ENCODE peak calls at places on chromosomes 4 and X, in four cellular contexts. V is SK-N-SH, W is hepatocyte, I is PC-3. K is an unnamed sample.

GRCh38 chr4:108203377-108203776 is 34.6 kb upstream of the LEF1 start:
- DNase-seq in I (no peak), V (no peak), W (no peak), K (no peak)

GRCh38 chr4:88958080-88958479 is 98.9 kb downstream of the FAM13A start:
- DNase-seq in W (no peak), I (no peak), V (no peak), K (no peak)

GRCh38 chr4:71187399-71188196 is 151.2 kb upstream of the SLC4A4 start:
- DNase-seq in W (peak), I (peak), V (no peak), K (no peak)

GRCh38 chr4:179225594-179225993 is 1783.4 kb upstream of the AGA start:
- DNase-seq in V (no peak), I (peak), W (no peak), K (no peak)

GRCh38 chrX:46597774-46598173 is 24.2 kb downstream of the CHST7 start:
- DNase-seq in W (no peak), V (no peak), I (no peak), K (no peak)

GRCh38 chr4:88291003-88291402 is 6.6 kb upstream of the PPM1K start:
- DNase-seq in I (peak), V (peak), W (peak), K (no peak)

GRCh38 chr4:138090145-138090917 is 151.8 kb downstream of the SLC7A11 start:
- DNase-seq in I (peak), V (peak), W (peak), K (peak)

GRCh38 chr4:3476341-3476747 is 13.2 kb downstream of the DOK7 start:
- DNase-seq in I (no peak), V (no peak), W (no peak), K (no peak)

GRCh38 chr4:106809083-106809482 is 227.0 kb downstream of the DKK2 start:
- DNase-seq in V (peak), W (peak), I (peak), K (no peak)

GRCh38 chrX:112473654-112474053 is 206.1 kb downstream of the LHFPL1 start:
- DNase-seq in W (no peak), I (no peak), V (no peak), K (no peak)

GRCh38 chrX:2589186-2590020 is 88.6 kb upstream of the DHRSX start:
- DNase-seq in V (no peak), W (no peak), I (peak), K (no peak)

GRCh38 chr4:168353746-168354145 is 35.2 kb upstream of the DDX60 start:
- DNase-seq in I (peak), W (no peak), V (no peak), K (no peak)

GRCh38 chr4:3523146-3523627 is 9.0 kb downstream of the LRPAP1 start:
- DNase-seq in V (no peak), I (no peak), W (no peak), K (no peak)

GRCh38 chrX:149472620-149473019 is 32.5 kb downstream of the IDS start:
- DNase-seq in V (no peak), W (no peak), I (peak), K (no peak)

GRCh38 chrX:48957477-48957826 is at the start of gene OTUD5:
- DNase-seq in W (peak), I (no peak), V (peak), K (peak)

GRCh38 chrX:48960291-48960690 is 2.9 kb upstream of the OTUD5 start:
- DNase-seq in W (no peak), I (no peak), V (no peak), K (peak)

GRCh38 chrX:48956728-48957414 is 536 bp downstream of the OTUD5 start:
- DNase-seq in W (peak), V (no peak), I (no peak), K (no peak)

GRCh38 chrX:48957827-48958634 is 624 bp upstream of the OTUD5 start:
- DNase-seq in V (peak), I (peak), W (peak), K (peak)

DNA sequence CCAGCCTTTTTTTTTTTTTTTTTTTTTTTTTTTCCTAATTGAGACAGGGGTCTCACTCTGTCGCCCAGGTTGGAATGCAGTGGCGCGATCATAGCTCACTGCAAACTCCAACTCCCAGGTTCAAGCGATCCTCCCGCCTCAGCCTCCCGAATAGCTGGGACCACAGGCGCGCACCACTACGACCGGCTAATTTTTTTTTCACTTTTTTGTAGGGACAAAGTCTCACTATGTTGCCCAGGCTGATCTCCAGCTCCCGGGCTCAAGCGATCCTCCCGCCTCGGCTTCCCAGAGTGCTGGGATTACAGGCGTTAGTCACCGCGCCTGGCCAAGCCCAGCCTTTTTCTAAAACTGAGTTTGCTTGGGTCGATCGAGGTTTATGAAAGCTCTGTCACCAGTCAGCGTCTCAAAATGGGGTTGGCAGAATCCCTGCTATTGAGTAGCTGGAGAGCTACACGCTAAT is 1.3 kb upstream of the OTUD5 start:
- DNase-seq in I (peak), W (peak), V (no peak), K (no peak)
- H2AFZ ChIP-seq in I (peak), W (no peak), V (peak), K (no peak)

DNA sequence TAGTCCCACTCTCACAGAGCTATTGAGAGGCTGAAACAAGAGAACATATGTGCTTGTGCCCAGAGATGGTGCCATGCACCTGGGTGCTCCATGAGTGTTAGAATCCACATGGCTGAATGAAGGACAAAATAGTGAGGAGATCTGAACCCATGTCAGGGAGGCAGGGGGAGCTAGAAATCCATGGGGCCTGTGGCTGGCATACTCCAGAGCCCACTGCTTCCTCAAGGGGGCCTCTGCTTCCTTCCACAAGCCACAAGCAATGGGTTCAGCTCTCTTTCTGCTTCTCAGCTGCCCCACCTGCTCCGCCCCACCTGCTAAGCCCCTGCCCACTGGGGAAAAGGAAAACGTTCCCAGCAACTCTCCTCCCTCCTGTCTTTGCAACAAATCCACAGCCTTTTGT is 46.1 kb downstream of the PJA1 start:
- DNase-seq in W (no peak), I (no peak), V (no peak), K (no peak)
- TF ChIP-seq CTCF in W (no peak), I (no peak), V (no peak), K (no peak)

GRCh38 chr4:140901736-140902336 is 145.7 kb upstream of the TBC1D9 start:
- DNase-seq in V (peak), W (no peak), I (no peak), K (no peak)

GRCh38 chr4:140906984-140907962 is 151.1 kb upstream of the TBC1D9 start:
- DNase-seq in I (no peak), W (no peak), V (no peak), K (no peak)

GRCh38 chr4:140904904-140905303 is 148.7 kb upstream of the TBC1D9 start:
- DNase-seq in W (no peak), I (no peak), V (no peak), K (no peak)

GRCh38 chr4:140903522-140903928 is 147.3 kb upstream of the TBC1D9 start:
- DNase-seq in V (peak), W (no peak), I (no peak), K (no peak)
- TF ChIP-seq EZH2phosphoT487 in V (no peak), W (no peak), I (no peak), K (no peak)

GRCh38 chrX:72351606-72352338 is 46.1 kb upstream of the CITED1 start:
- DNase-seq in W (peak), V (no peak), I (no peak), K (no peak)

GRCh38 chrX:72348247-72348979 is 42.7 kb upstream of the CITED1 start:
- DNase-seq in I (no peak), V (no peak), W (no peak), K (no peak)

GRCh38 chrX:72349190-72349589 is 43.5 kb upstream of the CITED1 start:
- DNase-seq in I (no peak), W (no peak), V (no peak), K (no peak)

GRCh38 chrX:72347366-72347765 is 41.7 kb upstream of the CITED1 start:
- DNase-seq in I (no peak), W (no peak), V (no peak), K (no peak)

GRCh38 chrX:72346306-72346949 is 40.7 kb upstream of the CITED1 start:
- DNase-seq in V (no peak), I (no peak), W (no peak), K (no peak)
- H2AFZ ChIP-seq in V (no peak), I (no peak), W (no peak), K (no peak)

DNA sequence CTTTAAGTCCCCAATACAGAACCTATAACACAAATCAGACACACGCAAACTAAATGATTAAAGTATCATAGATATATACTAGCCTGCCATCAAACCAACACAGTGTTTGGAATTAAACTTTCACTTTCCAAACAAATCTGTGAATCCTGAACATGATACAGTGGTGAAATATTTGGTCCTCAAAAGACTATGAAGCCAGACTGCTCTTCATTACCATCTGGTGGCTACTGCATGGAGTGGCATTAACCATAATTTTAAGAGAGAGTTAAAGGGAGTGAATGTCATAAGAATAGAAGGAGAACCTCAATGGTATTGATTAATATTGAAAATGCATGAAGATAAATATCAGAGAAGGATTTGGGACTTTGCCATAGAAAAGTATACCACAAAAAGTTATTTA is 9.2 kb upstream of the GABRA4 start:
- DNase-seq in W (no peak), I (no peak), V (no peak), K (no peak)
- TF ChIP-seq CTCF in W (peak), I (peak), V (peak), K (peak)

GRCh38 chrX:39760930-39761329 is 336.8 kb downstream of the BCOR start:
- DNase-seq in W (no peak), I (no peak), V (no peak), K (no peak)

GRCh38 chrX:39757971-39758370 is 339.8 kb downstream of the BCOR start:
- DNase-seq in W (no peak), I (no peak), V (no peak), K (no peak)

GRCh38 chrX:39762266-39762841 is 335.4 kb downstream of the BCOR start:
- DNase-seq in V (no peak), W (peak), I (no peak), K (no peak)

GRCh38 chrX:39758791-39759525 is 338.8 kb downstream of the BCOR start:
- DNase-seq in V (no peak), I (no peak), W (no peak), K (no peak)

GRCh38 chrX:39759526-39760224 is 338.1 kb downstream of the BCOR start:
- DNase-seq in V (peak), W (peak), I (peak), K (peak)
- TF ChIP-seq EZH2phosphoT487 in V (no peak), W (no peak), I (no peak), K (no peak)

GRCh38 chr4:118381902-118382301 is 29.1 kb upstream of the PRSS12 start:
- DNase-seq in W (no peak), V (no peak), I (no peak), K (no peak)
- H2AFZ ChIP-seq in W (no peak), V (no peak), I (no peak), K (no peak)

GRCh38 chrX:72609313-72609712 is 36.7 kb upstream of the HDAC8 start:
- DNase-seq in I (peak), V (no peak), W (peak), K (no peak)
- TF ChIP-seq CTCF in I (peak), V (peak), W (peak), K (peak)

K was measured in OCI-LY7.